ENCODE peak calls at places on chromosomes 13 and 19, in nine cellular contexts. B, S, F, E, L, P, H, I and J are unnamed samples.

GRCh38 chr19:56838930-56839664 is 1.4 kb downstream of the PEG3 start:
- DNase-seq in B (peak), S (peak), F (no peak), E (no peak), L (peak), P (no peak), H (peak), I (no peak), J (no peak)

GRCh38 chr19:3357731-3358391 is 8.5 kb upstream of the NFIC start:
- DNase-seq in B (no peak), S (no peak), F (no peak), E (no peak), L (no peak), P (no peak), H (no peak), I (no peak), J (peak)

GRCh38 chr13:98752942-98753290 is 444 bp upstream of the SLC15A1 start:
- DNase-seq in B (no peak), S (no peak), F (no peak), E (no peak), L (no peak), P (no peak), H (no peak), I (no peak), J (no peak)

GRCh38 chr13:85666356-85666755 is 132.9 kb downstream of the SLITRK6 start:
- DNase-seq in B (no peak), S (no peak), F (no peak), E (no peak), L (no peak), P (no peak), H (no peak), I (no peak), J (no peak)

GRCh38 chr13:114115191-114115671 is 17.2 kb downstream of the RASA3 start:
- DNase-seq in B (peak), S (no peak), F (peak), E (no peak), L (peak), P (no peak), H (peak), I (peak), J (no peak)

GRCh38 chr13:36998624-36999041 is 507 bp downstream of the ALG5 start:
- DNase-seq in B (no peak), S (peak), F (no peak), E (peak), L (no peak), P (no peak), H (no peak), I (no peak), J (no peak)

GRCh38 chr13:76723551-76724232 is 162.5 kb downstream of the KCTD12 start:
- DNase-seq in B (peak), S (peak), F (peak), E (no peak), L (no peak), P (no peak), H (peak), I (peak), J (no peak)

GRCh38 chr19:5800361-5801270 is 4.3 kb upstream of the NRTN start:
- DNase-seq in B (no peak), S (no peak), F (no peak), E (no peak), L (peak), P (no peak), H (no peak), I (no peak), J (no peak)

GRCh38 chr13:80649274-80649673 is 308.3 kb upstream of the SPRY2 start:
- DNase-seq in B (no peak), S (no peak), F (no peak), E (no peak), L (no peak), P (no peak), H (no peak), I (no peak), J (no peak)

GRCh38 chr19:14107581-14108461 is 9.7 kb downstream of the PRKACA start:
- DNase-seq in B (no peak), S (no peak), F (no peak), E (no peak), L (no peak), P (no peak), H (peak), I (no peak), J (no peak)

GRCh38 chr13:57630661-57631606 is 610 bp upstream of the PCDH17 start:
- DNase-seq in B (peak), S (no peak), F (no peak), E (no peak), L (no peak), P (no peak), H (no peak), I (no peak), J (no peak)

GRCh38 chr13:44148159-44148929 is 225.3 kb upstream of the SERP2 start:
- DNase-seq in B (no peak), S (peak), F (no peak), E (no peak), L (no peak), P (no peak), H (no peak), I (peak), J (no peak)

GRCh38 chr19:39147480-39147879 is 21.9 kb downstream of the PAK4 start:
- DNase-seq in B (no peak), S (no peak), F (no peak), E (no peak), L (no peak), P (no peak), H (no peak), I (no peak), J (no peak)

GRCh38 chr19:13091400-13092161 is 11.1 kb downstream of the LYL1 start:
- DNase-seq in B (no peak), S (no peak), F (no peak), E (no peak), L (no peak), P (no peak), H (peak), I (no peak), J (no peak)

GRCh38 chr13:92838786-92839185 is 387.8 kb upstream of the GPC6 start:
- DNase-seq in B (peak), S (no peak), F (peak), E (no peak), L (no peak), P (no peak), H (peak), I (peak), J (no peak)

GRCh38 chr13:31970237-31970930 is 61.2 kb upstream of the FRY start:
- DNase-seq in B (peak), S (no peak), F (peak), E (no peak), L (no peak), P (no peak), H (peak), I (no peak), J (no peak)

GRCh38 chr13:32206097-32206740 is 108.9 kb downstream of the ZAR1L start:
- DNase-seq in B (no peak), S (no peak), F (no peak), E (no peak), L (no peak), P (no peak), H (peak), I (no peak), J (no peak)

GRCh38 chr13:98216135-98216565 is 39.1 kb upstream of the RNF113B start:
- DNase-seq in B (peak), S (peak), F (peak), E (no peak), L (peak), P (no peak), H (peak), I (peak), J (no peak)

GRCh38 chr19:43469160-43469480 is 3.7 kb upstream of the LYPD3 start:
- DNase-seq in B (no peak), S (no peak), F (no peak), E (no peak), L (no peak), P (no peak), H (peak), I (no peak), J (no peak)

GRCh38 chr13:42266464-42266863 is 5.5 kb upstream of the AKAP11 start:
- DNase-seq in B (no peak), S (no peak), F (peak), E (no peak), L (no peak), P (no peak), H (peak), I (no peak), J (no peak)

GRCh38 chr13:33744589-33745369 is 73.2 kb upstream of the RFC3 start:
- DNase-seq in B (no peak), S (peak), F (no peak), E (no peak), L (no peak), P (no peak), H (peak), I (no peak), J (no peak)

GRCh38 chr19:18437481-18438330 is at the start of gene ISYNA1:
- DNase-seq in B (peak), S (no peak), F (no peak), E (peak), L (peak), P (no peak), H (peak), I (no peak), J (peak)

GRCh38 chr13:94416454-94417080 is 62.9 kb downstream of the DCT start:
- DNase-seq in B (no peak), S (no peak), F (no peak), E (no peak), L (no peak), P (no peak), H (peak), I (peak), J (no peak)

GRCh38 chr13:95122063-95122462 is 179.2 kb downstream of the ABCC4 start:
- DNase-seq in B (no peak), S (no peak), F (no peak), E (no peak), L (no peak), P (no peak), H (no peak), I (no peak), J (no peak)

GRCh38 chr13:110680852-110681251 is 25.1 kb downstream of the CARS2 start:
- DNase-seq in B (no peak), S (no peak), F (no peak), E (no peak), L (no peak), P (no peak), H (peak), I (peak), J (no peak)

GRCh38 chr13:31968473-31968872 is 63.1 kb upstream of the FRY start:
- DNase-seq in B (no peak), S (peak), F (no peak), E (no peak), L (peak), P (no peak), H (peak), I (no peak), J (no peak)

GRCh38 chr19:22286151-22286810 is at the start of gene ZNF729:
- DNase-seq in B (no peak), S (no peak), F (no peak), E (no peak), L (no peak), P (no peak), H (no peak), I (no peak), J (peak)

GRCh38 chr13:30780338-30780981 is 45.1 kb downstream of the ALOX5AP start:
- DNase-seq in B (no peak), S (no peak), F (no peak), E (no peak), L (no peak), P (no peak), H (no peak), I (no peak), J (no peak)

GRCh38 chr19:45884682-45885555 is 1.0 kb downstream of the IRF2BP1 start:
- DNase-seq in B (no peak), S (no peak), F (no peak), E (no peak), L (peak), P (no peak), H (no peak), I (no peak), J (no peak)

GRCh38 chr13:76336889-76337844 is 549.0 kb downstream of the KCTD12 start:
- DNase-seq in B (no peak), S (no peak), F (no peak), E (no peak), L (no peak), P (no peak), H (no peak), I (no peak), J (no peak)

GRCh38 chr19:38004100-38004504 is 97.1 kb downstream of the SIPA1L3 start:
- DNase-seq in B (no peak), S (no peak), F (no peak), E (no peak), L (no peak), P (no peak), H (no peak), I (no peak), J (no peak)

GRCh38 chr13:55576389-55576788 is 1564.3 kb upstream of the PRR20A start:
- DNase-seq in B (no peak), S (no peak), F (no peak), E (no peak), L (no peak), P (no peak), H (no peak), I (no peak), J (no peak)

GRCh38 chr13:25085125-25085742 is 10.7 kb upstream of the PABPC3 start:
- DNase-seq in B (peak), S (no peak), F (no peak), E (no peak), L (peak), P (no peak), H (peak), I (peak), J (peak)

GRCh38 chr19:42255766-42256750 is 1.1 kb upstream of the ERF start:
- DNase-seq in B (no peak), S (no peak), F (no peak), E (no peak), L (no peak), P (no peak), H (peak), I (peak), J (no peak)

GRCh38 chr19:23439623-23440022 is 44.4 kb upstream of the ZNF91 start:
- DNase-seq in B (no peak), S (no peak), F (no peak), E (no peak), L (no peak), P (no peak), H (no peak), I (no peak), J (no peak)
- TF ChIP-seq CTCF in B (peak), S (no peak), F (peak), E (no peak), L (no peak), P (no peak), H (peak), I (peak), J (no peak)

GRCh38 chr19:19776206-19777008 is 43.5 kb upstream of the ZNF14 start:
- DNase-seq in B (peak), S (peak), F (peak), E (peak), L (peak), P (peak), H (peak), I (peak), J (no peak)
- TF ChIP-seq CTCF in B (peak), S (no peak), F (no peak), E (no peak), L (no peak), P (no peak), H (no peak), I (no peak), J (no peak)

GRCh38 chr13:101474419-101474957 is 22.0 kb downstream of the ITGBL1 start:
- DNase-seq in B (peak), S (no peak), F (peak), E (no peak), L (no peak), P (no peak), H (peak), I (peak), J (no peak)
- TF ChIP-seq CTCF in B (peak), S (no peak), F (peak), E (no peak), L (no peak), P (no peak), H (peak), I (peak), J (no peak)

DNA sequence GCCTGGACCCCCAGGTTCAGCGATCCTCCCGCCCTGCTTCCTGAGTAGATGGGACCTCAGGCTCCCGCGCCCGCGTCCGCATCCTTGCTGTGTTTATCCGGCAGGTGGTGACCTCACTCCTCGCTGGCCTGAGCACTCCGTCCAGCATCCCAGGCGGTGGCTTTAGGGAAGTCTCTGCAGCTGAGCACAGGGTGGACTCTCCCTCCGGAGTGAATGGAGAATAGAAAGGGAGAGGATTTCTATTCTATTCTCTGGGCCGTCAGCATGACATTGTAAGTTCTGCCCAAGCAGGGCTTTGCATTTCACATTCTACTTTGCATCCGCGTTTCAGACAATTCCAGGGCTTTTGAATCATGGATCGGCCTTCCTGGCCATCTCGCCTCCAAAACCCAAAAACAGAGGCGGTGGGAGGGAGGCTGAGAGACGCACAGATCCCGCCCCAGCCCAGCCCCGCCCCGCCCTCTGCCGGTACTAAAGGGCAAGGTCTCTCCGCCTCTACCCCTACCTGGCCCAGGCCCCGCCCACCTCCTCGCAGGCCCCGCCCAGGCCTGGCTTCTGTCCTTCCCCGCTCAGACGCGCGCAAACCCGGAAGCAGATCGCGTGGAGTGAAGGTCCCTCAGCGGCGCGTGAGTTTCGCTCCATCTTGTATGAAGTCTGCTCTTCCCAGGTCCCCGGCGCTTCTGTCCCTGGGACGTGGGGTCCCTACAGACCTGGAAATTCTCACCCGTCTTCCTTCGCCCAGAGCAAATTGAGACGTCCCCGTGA is at the start of gene ZNF525:
- DNase-seq in B (peak), S (peak), F (no peak), E (peak), L (peak), P (peak), H (peak), I (peak), J (peak)
- TF ChIP-seq CTCF in B (peak), S (no peak), F (peak), E (peak), L (no peak), P (peak), H (peak), I (peak), J (no peak)

GRCh38 chr19:30997222-30997621 is 352.0 kb downstream of the TSHZ3 start:
- DNase-seq in B (no peak), S (no peak), F (no peak), E (no peak), L (no peak), P (no peak), H (no peak), I (no peak), J (no peak)

GRCh38 chr19:30999726-31000125 is 349.5 kb downstream of the TSHZ3 start:
- DNase-seq in B (no peak), S (no peak), F (no peak), E (no peak), L (no peak), P (no peak), H (no peak), I (no peak), J (no peak)

GRCh38 chr19:31000913-31001312 is 348.3 kb downstream of the TSHZ3 start:
- DNase-seq in B (no peak), S (no peak), F (no peak), E (no peak), L (no peak), P (no peak), H (no peak), I (no peak), J (no peak)

GRCh38 chr19:31002852-31003251 is 346.4 kb downstream of the TSHZ3 start:
- DNase-seq in B (no peak), S (no peak), F (no peak), E (no peak), L (no peak), P (no peak), H (no peak), I (no peak), J (no peak)
- TF ChIP-seq CTCF in B (peak), S (no peak), F (peak), E (no peak), L (no peak), P (no peak), H (no peak), I (no peak), J (no peak)

GRCh38 chr19:44845612-44846454 is at the start of gene NECTIN2:
- DNase-seq in B (peak), S (peak), F (peak), E (peak), L (peak), P (peak), H (peak), I (peak), J (peak)
- TF ChIP-seq CTCF in B (peak), S (peak), F (peak), E (no peak), L (no peak), P (peak), H (peak), I (peak), J (peak)